ENCODE peak calls at places on chromosomes 6 and 20, in six cellular contexts. One of them, this sample, is unnamed.

GRCh38 chr6:57242505-57242904 is 20.4 kb upstream of the RAB23 start:
- DNase-seq in A673: peak
- DNase-seq in hepatocyte: peak
- DNase-seq in SK-N-MC: no peak
- DNase-seq in neural progenitor cell: no peak
- DNase-seq in GM23338: no peak
- DNase-seq in this sample: peak

GRCh38 chr6:100663219-100663863 is 198.6 kb upstream of the SIM1 start:
- DNase-seq in neural progenitor cell: no peak
- DNase-seq in hepatocyte: peak
- DNase-seq in A673: no peak
- DNase-seq in GM23338: no peak
- DNase-seq in SK-N-MC: no peak
- DNase-seq in this sample: peak

GRCh38 chr6:15439410-15440022 is 193.6 kb downstream of the JARID2 start:
- DNase-seq in hepatocyte: no peak
- DNase-seq in A673: peak
- DNase-seq in neural progenitor cell: peak
- DNase-seq in SK-N-MC: peak
- DNase-seq in GM23338: no peak
- DNase-seq in this sample: peak

GRCh38 chr6:84762941-84763396 is 1.4 kb downstream of the TBX18 start:
- DNase-seq in GM23338: peak
- DNase-seq in neural progenitor cell: peak
- DNase-seq in hepatocyte: peak
- DNase-seq in SK-N-MC: no peak
- DNase-seq in A673: peak
- DNase-seq in this sample: no peak

GRCh38 chr6:14309516-14309915 is 191.9 kb downstream of the CD83 start:
- DNase-seq in SK-N-MC: no peak
- DNase-seq in hepatocyte: no peak
- DNase-seq in neural progenitor cell: no peak
- DNase-seq in GM23338: no peak
- DNase-seq in A673: no peak
- DNase-seq in this sample: no peak

GRCh38 chr6:143328885-143329284 is 121.6 kb downstream of the ADAT2 start:
- DNase-seq in A673: no peak
- DNase-seq in hepatocyte: no peak
- DNase-seq in SK-N-MC: no peak
- DNase-seq in neural progenitor cell: no peak
- DNase-seq in GM23338: no peak
- DNase-seq in this sample: peak

GRCh38 chr6:159594750-159595117 is 98.3 kb downstream of the SOD2 start:
- DNase-seq in GM23338: no peak
- DNase-seq in A673: peak
- DNase-seq in SK-N-MC: no peak
- DNase-seq in hepatocyte: no peak
- DNase-seq in neural progenitor cell: no peak
- DNase-seq in this sample: peak

GRCh38 chr6:34243901-34244884 is 4.6 kb downstream of the SMIM29 start:
- DNase-seq in A673: peak
- DNase-seq in SK-N-MC: no peak
- DNase-seq in hepatocyte: peak
- DNase-seq in neural progenitor cell: no peak
- DNase-seq in GM23338: peak
- DNase-seq in this sample: peak

GRCh38 chr6:110255356-110255755 is 75.1 kb downstream of the CDC40 start:
- DNase-seq in GM23338: peak
- DNase-seq in A673: peak
- DNase-seq in SK-N-MC: no peak
- DNase-seq in hepatocyte: peak
- DNase-seq in neural progenitor cell: peak
- DNase-seq in this sample: peak

GRCh38 chr6:52361945-52362442 is at the start of gene PAQR8:
- DNase-seq in hepatocyte: peak
- DNase-seq in neural progenitor cell: peak
- DNase-seq in GM23338: peak
- DNase-seq in A673: peak
- DNase-seq in SK-N-MC: no peak
- DNase-seq in this sample: peak

GRCh38 chr20:24492031-24492607 is 22.7 kb downstream of the SYNDIG1 start:
- DNase-seq in hepatocyte: no peak
- DNase-seq in A673: peak
- DNase-seq in neural progenitor cell: peak
- DNase-seq in GM23338: peak
- DNase-seq in SK-N-MC: no peak
- DNase-seq in this sample: no peak

GRCh38 chr6:18668994-18669393 is 281.8 kb downstream of the RNF144B start:
- DNase-seq in neural progenitor cell: no peak
- DNase-seq in SK-N-MC: no peak
- DNase-seq in hepatocyte: no peak
- DNase-seq in GM23338: no peak
- DNase-seq in A673: no peak
- DNase-seq in this sample: no peak

GRCh38 chr20:18497603-18498002 is 578 bp upstream of the RBBP9 start:
- DNase-seq in SK-N-MC: no peak
- DNase-seq in GM23338: no peak
- DNase-seq in A673: no peak
- DNase-seq in neural progenitor cell: no peak
- DNase-seq in hepatocyte: no peak
- DNase-seq in this sample: no peak
- H3K4me3 ChIP-seq in SK-N-MC: peak
- H3K4me3 ChIP-seq in GM23338: peak
- H3K4me3 ChIP-seq in A673: peak
- H3K4me3 ChIP-seq in neural progenitor cell: peak
- H3K4me3 ChIP-seq in hepatocyte: no peak
- H3K4me3 ChIP-seq in this sample: no peak

GRCh38 chr6:32559747-32560146 is 29.7 kb upstream of the HLA-DRB5 start:
- DNase-seq in GM23338: no peak
- DNase-seq in neural progenitor cell: no peak
- DNase-seq in SK-N-MC: no peak
- DNase-seq in hepatocyte: no peak
- DNase-seq in A673: no peak
- DNase-seq in this sample: no peak

GRCh38 chr6:32554269-32554919 is 24.3 kb upstream of the HLA-DRB5 start:
- DNase-seq in SK-N-MC: no peak
- DNase-seq in GM23338: no peak
- DNase-seq in A673: no peak
- DNase-seq in neural progenitor cell: no peak
- DNase-seq in hepatocyte: no peak
- DNase-seq in this sample: no peak

GRCh38 chr6:32562931-32563330 is 26.7 kb downstream of the HLA-DRB1 start:
- DNase-seq in hepatocyte: peak
- DNase-seq in GM23338: no peak
- DNase-seq in SK-N-MC: no peak
- DNase-seq in neural progenitor cell: no peak
- DNase-seq in A673: no peak
- DNase-seq in this sample: no peak

GRCh38 chr6:32553037-32553742 is 23.1 kb upstream of the HLA-DRB5 start:
- DNase-seq in A673: no peak
- DNase-seq in SK-N-MC: no peak
- DNase-seq in neural progenitor cell: no peak
- DNase-seq in hepatocyte: no peak
- DNase-seq in GM23338: no peak
- DNase-seq in this sample: no peak

GRCh38 chr6:32558426-32559057 is 28.5 kb upstream of the HLA-DRB5 start:
- DNase-seq in hepatocyte: no peak
- DNase-seq in neural progenitor cell: no peak
- DNase-seq in SK-N-MC: no peak
- DNase-seq in A673: no peak
- DNase-seq in GM23338: peak
- DNase-seq in this sample: no peak
- TF ChIP-seq EZH2 in hepatocyte: no peak
- TF ChIP-seq EZH2 in neural progenitor cell: no peak
- TF ChIP-seq EZH2 in SK-N-MC: no peak
- TF ChIP-seq EZH2 in A673: no peak
- TF ChIP-seq EZH2 in GM23338: no peak
- TF ChIP-seq EZH2 in this sample: no peak

GRCh38 chr20:1491281-1491840 is at the start of gene SIRPB2:
- DNase-seq in SK-N-MC: no peak
- DNase-seq in hepatocyte: no peak
- DNase-seq in GM23338: no peak
- DNase-seq in neural progenitor cell: no peak
- DNase-seq in A673: peak
- DNase-seq in this sample: no peak
- H3K4me3 ChIP-seq in SK-N-MC: no peak
- H3K4me3 ChIP-seq in hepatocyte: no peak
- H3K4me3 ChIP-seq in GM23338: no peak
- H3K4me3 ChIP-seq in neural progenitor cell: no peak
- H3K4me3 ChIP-seq in A673: peak
- H3K4me3 ChIP-seq in this sample: no peak

GRCh38 chr20:34862724-34863123 is 9.9 kb downstream of the GGT7 start:
- DNase-seq in SK-N-MC: no peak
- DNase-seq in hepatocyte: no peak
- DNase-seq in A673: no peak
- DNase-seq in neural progenitor cell: no peak
- DNase-seq in GM23338: no peak
- DNase-seq in this sample: no peak
- TF ChIP-seq EZH2 in SK-N-MC: no peak
- TF ChIP-seq EZH2 in hepatocyte: no peak
- TF ChIP-seq EZH2 in A673: no peak
- TF ChIP-seq EZH2 in neural progenitor cell: no peak
- TF ChIP-seq EZH2 in GM23338: no peak
- TF ChIP-seq EZH2 in this sample: no peak

GRCh38 chr6:11229267-11230043 is 3.0 kb downstream of the NEDD9 start:
- DNase-seq in neural progenitor cell: peak
- DNase-seq in hepatocyte: peak
- DNase-seq in GM23338: peak
- DNase-seq in SK-N-MC: no peak
- DNase-seq in A673: no peak
- DNase-seq in this sample: peak
- H3K4me3 ChIP-seq in neural progenitor cell: peak
- H3K4me3 ChIP-seq in hepatocyte: peak
- H3K4me3 ChIP-seq in GM23338: peak
- H3K4me3 ChIP-seq in SK-N-MC: no peak
- H3K4me3 ChIP-seq in A673: no peak
- H3K4me3 ChIP-seq in this sample: peak

GRCh38 chr6:13014551-13015378 is 298.2 kb downstream of the PHACTR1 start:
- DNase-seq in hepatocyte: peak
- DNase-seq in SK-N-MC: no peak
- DNase-seq in neural progenitor cell: peak
- DNase-seq in GM23338: peak
- DNase-seq in A673: no peak
- DNase-seq in this sample: no peak
- TF ChIP-seq EZH2 in hepatocyte: peak
- TF ChIP-seq EZH2 in SK-N-MC: no peak
- TF ChIP-seq EZH2 in neural progenitor cell: peak
- TF ChIP-seq EZH2 in GM23338: no peak
- TF ChIP-seq EZH2 in A673: peak
- TF ChIP-seq EZH2 in this sample: no peak

GRCh38 chr6:43074847-43075741 is 1.0 kb upstream of the PTK7 start:
- DNase-seq in neural progenitor cell: no peak
- DNase-seq in GM23338: peak
- DNase-seq in hepatocyte: peak
- DNase-seq in A673: peak
- DNase-seq in SK-N-MC: no peak
- DNase-seq in this sample: peak
- H3K4me3 ChIP-seq in neural progenitor cell: peak
- H3K4me3 ChIP-seq in GM23338: peak
- H3K4me3 ChIP-seq in hepatocyte: no peak
- H3K4me3 ChIP-seq in A673: peak
- H3K4me3 ChIP-seq in SK-N-MC: peak
- H3K4me3 ChIP-seq in this sample: peak